ENCODE peak calls at places on chromosomes 6 and 20, in five cellular contexts. L is IMR-90, Y is HCT116, H is A549, C is neural progenitor cell. A is an unnamed sample.

GRCh38 chr6:157710604-157711003 is 112.4 kb upstream of the SNX9 start:
- DNase-seq in Y (no peak), L (no peak), H (no peak), C (no peak), A (no peak)

GRCh38 chr6:158185729-158186456 is 17.7 kb downstream of the GTF2H5 start:
- DNase-seq in H (no peak), C (no peak), Y (no peak), L (peak; percentile 67), A (peak; percentile 87)

GRCh38 chr6:71248306-71248705 is 40.3 kb upstream of the OGFRL1 start:
- DNase-seq in C (no peak), Y (no peak), H (peak; percentile 84), L (peak; percentile 75), A (peak; percentile 79)

GRCh38 chr20:42530855-42531674 is 658.6 kb downstream of the PTPRT start:
- DNase-seq in H (peak; percentile 33), Y (no peak), L (no peak), C (peak; percentile 60), A (no peak)

GRCh38 chr6:145532361-145532760 is 203.0 kb downstream of the EPM2A start:
- DNase-seq in C (no peak), L (no peak), Y (no peak), H (no peak), A (no peak)

GRCh38 chr20:24747881-24748595 is 201.0 kb upstream of the CST7 start:
- DNase-seq in C (no peak), L (no peak), H (no peak), Y (no peak), A (no peak)

GRCh38 chr6:19851273-19852089 is 14.3 kb downstream of the ID4 start:
- DNase-seq in L (peak; percentile 84), Y (peak; percentile 49), C (peak; percentile 82), H (peak; percentile 72), A (no peak)

GRCh38 chr20:57500941-57501340 is 24.0 kb downstream of the CTCFL start:
- DNase-seq in Y (no peak), L (no peak), C (no peak), H (no peak), A (no peak)

GRCh38 chr6:155595264-155595663 is 139.6 kb upstream of the NOX3 start:
- DNase-seq in Y (no peak), L (no peak), H (no peak), C (no peak), A (no peak)

GRCh38 chr6:139010674-139011073 is 17.9 kb upstream of the ABRACL start:
- DNase-seq in C (peak; percentile 20), H (no peak), Y (no peak), L (no peak), A (no peak)

GRCh38 chr6:101762851-101763250 is 369.3 kb downstream of the GRIK2 start:
- DNase-seq in L (no peak), H (no peak), Y (no peak), C (no peak), A (peak; percentile 28)

GRCh38 chr6:44327096-44327495 is 13.9 kb upstream of the AARS2 start:
- DNase-seq in H (no peak), C (no peak), Y (no peak), L (no peak), A (no peak)

GRCh38 chr6:71724456-71725180 is 161.7 kb upstream of the RIMS1 start:
- DNase-seq in H (no peak), Y (no peak), L (no peak), C (no peak), A (no peak)

GRCh38 chr6:43972915-43973304 is 154.3 kb downstream of the MRPL14 start:
- DNase-seq in C (no peak), L (peak; percentile 95), Y (no peak), H (no peak), A (peak; percentile 58)

GRCh38 chr20:19328676-19329075 is 116.2 kb downstream of the SLC24A3 start:
- DNase-seq in Y (no peak), C (no peak), H (no peak), L (no peak), A (no peak)

GRCh38 chr6:11040134-11040533 is 4.0 kb downstream of the ELOVL2 start:
- DNase-seq in C (no peak), Y (no peak), L (no peak), H (no peak), A (no peak)

GRCh38 chr6:107822154-107823046 is 1.7 kb downstream of the SCML4 start:
- DNase-seq in Y (no peak), C (no peak), L (no peak), H (no peak), A (no peak)

GRCh38 chr6:5307058-5307457 is 45.7 kb downstream of the FARS2 start:
- DNase-seq in H (no peak), C (no peak), Y (no peak), L (no peak), A (no peak)

GRCh38 chr6:11798538-11798937 is 19.9 kb upstream of the ADTRP start:
- DNase-seq in H (no peak), Y (no peak), C (no peak), L (no peak), A (no peak)

GRCh38 chr6:42340516-42340915 is 111.2 kb downstream of the TRERF1 start:
- DNase-seq in Y (no peak), H (no peak), L (no peak), C (no peak), A (no peak)

GRCh38 chr6:145091827-145092164 is 643.5 kb downstream of the EPM2A start:
- DNase-seq in C (no peak), Y (no peak), H (no peak), L (no peak), A (no peak)

GRCh38 chr6:166849762-166850181 is 106.6 kb downstream of the RNASET2 start:
- DNase-seq in C (no peak), H (no peak), Y (no peak), L (no peak), A (no peak)

GRCh38 chr20:53983401-53983800 is 87.0 kb downstream of the BCAS1 start:
- DNase-seq in C (no peak), Y (no peak), H (no peak), L (no peak), A (no peak)

GRCh38 chr6:72657798-72658197 is 35.9 kb downstream of the KCNQ5 start:
- DNase-seq in H (no peak), Y (no peak), L (peak; percentile 47), C (no peak), A (no peak)

GRCh38 chr6:28929887-28930620 is 6.3 kb upstream of the TRIM27 start:
- DNase-seq in H (no peak), C (no peak), L (no peak), Y (no peak), A (peak; percentile 23)

DNA sequence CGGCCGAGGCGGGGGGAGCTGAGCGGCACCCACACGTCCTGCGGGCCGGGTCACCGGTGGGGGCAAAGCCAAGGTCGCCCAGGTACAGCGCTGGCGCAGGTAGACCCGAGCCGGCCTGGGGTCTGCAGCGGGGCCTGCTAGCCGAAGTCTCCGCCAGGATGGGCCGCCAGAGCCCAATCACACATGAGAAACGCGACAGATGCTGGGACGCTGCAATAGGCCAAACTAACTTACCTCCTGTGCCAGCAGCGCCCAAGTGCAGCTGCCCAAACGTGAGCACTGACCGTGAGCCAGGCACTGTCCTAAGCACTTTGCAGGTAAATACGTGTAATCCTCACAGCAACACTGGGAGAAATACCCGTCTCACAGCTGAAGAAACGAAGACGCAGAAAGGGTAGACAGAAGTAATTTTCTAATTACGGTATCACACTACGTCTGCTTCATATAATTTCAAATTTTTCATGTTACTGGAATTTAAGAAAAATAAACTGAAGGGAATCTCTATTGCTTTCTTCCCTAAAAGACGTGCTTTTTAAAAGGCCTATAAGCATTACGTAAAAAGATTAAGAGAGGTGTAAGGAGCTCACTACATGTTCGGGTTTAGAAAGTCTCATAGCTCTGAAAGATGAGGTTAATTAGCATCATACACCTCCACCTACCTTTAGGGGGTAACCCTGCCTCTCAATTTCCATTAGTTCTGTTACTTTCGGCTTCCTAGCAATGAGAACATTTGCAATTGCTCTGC is 614 bp upstream of the PLAGL1 start:
- DNase-seq in Y (no peak), H (peak; percentile 7), C (peak; percentile 23), L (no peak), A (no peak)
- H3K27ac ChIP-seq in Y (peak overlapping the region; percentile 71), H (peak overlapping the region; percentile 89), C (no peak overlapping the region), L (peak overlapping the region; percentile 11), A (no peak overlapping the region)

GRCh38 chr6:159716247-159717086 is 10.8 kb upstream of the WTAP start:
- DNase-seq in H (peak; percentile 42), Y (no peak), C (no peak), L (peak; percentile 98), A (peak; percentile 89)
- H3K27ac ChIP-seq in H (peak overlapping the region; percentile 85), Y (no peak overlapping the region), C (no peak overlapping the region), L (peak overlapping the region; percentile 89), A (peak overlapping the region; percentile 87)

GRCh38 chr20:62210496-62210855 is 9.6 kb downstream of the HRH3 start:
- DNase-seq in C (no peak), Y (no peak), L (no peak), H (no peak), A (no peak)

GRCh38 chr20:62208805-62209755 is 11.0 kb downstream of the HRH3 start:
- DNase-seq in H (peak; percentile 43), C (peak; percentile 73), Y (no peak), L (no peak), A (peak; percentile 24)

GRCh38 chr20:62211216-62211615 is 8.9 kb downstream of the HRH3 start:
- DNase-seq in H (no peak), Y (no peak), L (no peak), C (no peak), A (no peak)

GRCh38 chr20:62208061-62208804 is 11.8 kb downstream of the HRH3 start:
- DNase-seq in Y (no peak), C (no peak), L (no peak), H (no peak), A (no peak)

GRCh38 chr20:62209850-62210495 is 10.1 kb downstream of the HRH3 start:
- DNase-seq in C (no peak), L (no peak), Y (no peak), H (no peak), A (no peak)
- H3K27ac ChIP-seq in C (no peak overlapping the region), L (no peak overlapping the region), Y (no peak overlapping the region), H (no peak overlapping the region), A (no peak overlapping the region)

DNA sequence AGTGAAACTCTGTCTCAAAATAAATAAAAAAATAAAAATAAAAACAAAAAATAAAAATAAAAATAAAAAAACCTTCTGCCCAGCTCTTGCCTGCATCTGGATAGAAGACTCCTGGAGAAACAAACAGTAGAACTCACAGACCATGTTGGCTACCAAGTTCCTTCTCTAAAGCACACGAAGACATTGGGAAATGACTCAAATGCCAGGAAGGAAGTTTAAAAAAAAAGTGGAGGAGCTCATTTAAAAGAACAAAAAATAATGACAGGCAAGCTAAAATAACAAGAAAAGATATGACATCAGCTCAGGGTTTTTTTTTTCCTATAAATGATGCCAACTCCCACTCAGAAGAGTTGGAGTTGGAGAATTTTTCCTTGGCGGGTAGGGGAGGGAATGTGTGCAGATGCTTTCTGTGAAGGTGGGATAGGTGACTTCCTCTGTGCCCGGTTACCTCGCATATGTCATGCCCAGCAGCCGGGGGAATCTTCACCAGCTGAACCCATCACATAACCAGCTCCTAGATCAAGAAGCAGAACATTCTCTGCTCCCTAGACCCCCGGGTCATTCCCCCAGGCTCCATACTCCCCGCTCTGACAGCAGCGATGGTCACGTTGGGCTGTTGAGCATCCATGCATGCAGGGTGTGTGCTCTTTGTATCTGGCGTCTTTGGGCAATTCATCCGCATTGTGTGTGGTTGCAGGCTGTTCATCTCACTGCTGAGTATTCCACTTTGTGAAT is 17.3 kb upstream of the CD93 start:
- DNase-seq in C (no peak), Y (no peak), L (no peak), H (no peak), A (no peak)
- H3K27ac ChIP-seq in C (no peak overlapping the region), Y (no peak overlapping the region), L (no peak overlapping the region), H (no peak overlapping the region), A (no peak overlapping the region)

A was measured in foreskin keratinocyte.